ENCODE peak calls at places on chromosomes 7 and 10, in five cellular contexts. E, Y, A, U and H are unnamed samples.

GRCh38 chr10:33279791-33280190 is 54.7 kb downstream of the NRP1 start:
- DNase-seq in E (no peak), Y (no peak), A (no peak), U (no peak), H (no peak)

GRCh38 chr7:83976302-83976701 is 218.3 kb downstream of the SEMA3A start:
- DNase-seq in E (peak; percentile 4), Y (no peak), A (no peak), U (no peak), H (no peak)

GRCh38 chr7:69757990-69758430 is 159.7 kb downstream of the AUTS2 start:
- DNase-seq in E (no peak), Y (no peak), A (no peak), U (no peak), H (no peak)

GRCh38 chr10:44650576-44651394 is 260.4 kb upstream of the TMEM72 start:
- DNase-seq in E (no peak), Y (peak; percentile 10), A (no peak), U (no peak), H (no peak)

GRCh38 chr10:114499630-114500190 is 95.4 kb upstream of the AFAP1L2 start:
- DNase-seq in E (no peak), Y (no peak), A (no peak), U (no peak), H (no peak)

GRCh38 chr7:133704436-133704835 is 422.7 kb upstream of the LRGUK start:
- DNase-seq in E (no peak), Y (no peak), A (no peak), U (no peak), H (no peak)

GRCh38 chr10:114024876-114025609 is 18.6 kb upstream of the ADRB1 start:
- DNase-seq in E (no peak), Y (peak; percentile 12), A (no peak), U (no peak), H (no peak)

GRCh38 chr7:140640727-140641531 is at the start of gene DENND2A:
- DNase-seq in E (peak; percentile 87), Y (peak; percentile 84), A (peak; percentile 86), U (peak; percentile 75), H (peak; percentile 61)

GRCh38 chr7:122438001-122438400 is 133.5 kb upstream of the FEZF1 start:
- DNase-seq in E (no peak), Y (no peak), A (no peak), U (no peak), H (no peak)

GRCh38 chr10:117201826-117202225 is 4.5 kb downstream of the KCNK18 start:
- DNase-seq in E (no peak), Y (no peak), A (no peak), U (no peak), H (no peak)

GRCh38 chr7:137957887-137958286 is 44.0 kb downstream of the CREB3L2 start:
- DNase-seq in E (peak; percentile 73), Y (peak; percentile 60), A (no peak), U (no peak), H (no peak)

GRCh38 chr7:593324-594115 is 73.9 kb upstream of the PDGFA start:
- DNase-seq in E (peak; percentile 33), Y (peak; percentile 47), A (no peak), U (no peak), H (no peak)

GRCh38 chr7:71491331-71491730 is 359.4 kb downstream of the GALNT17 start:
- DNase-seq in E (no peak), Y (no peak), A (no peak), U (no peak), H (no peak)

GRCh38 chr7:48154792-48155413 is 16.4 kb upstream of the ABCA13 start:
- DNase-seq in E (no peak), Y (no peak), A (no peak), U (no peak), H (no peak)

GRCh38 chr7:106730021-106730420 is 69.1 kb upstream of the CCDC71L start:
- DNase-seq in E (no peak), Y (no peak), A (no peak), U (no peak), H (no peak)

GRCh38 chr10:63504145-63504881 is 16.9 kb upstream of the REEP3 start:
- DNase-seq in E (no peak), Y (no peak), A (no peak), U (no peak), H (no peak)

GRCh38 chr7:149670288-149670687 is 103.1 kb downstream of the ZNF467 start:
- DNase-seq in E (peak; percentile 61), Y (peak; percentile 52), A (no peak), U (no peak), H (no peak)

GRCh38 chr10:101367569-101368453 is 13.8 kb downstream of the BTRC start:
- DNase-seq in E (no peak), Y (no peak), A (no peak), U (no peak), H (no peak)

GRCh38 chr10:32982293-32982709 is 24.3 kb upstream of the ITGB1 start:
- DNase-seq in E (no peak), Y (no peak), A (no peak), U (no peak), H (no peak)

GRCh38 chr7:130492519-130493274 is 812 bp downstream of the MEST start:
- DNase-seq in E (no peak), Y (no peak), A (no peak), U (no peak), H (no peak)

GRCh38 chr10:105063796-105064195 is 422.7 kb downstream of the SORCS3 start:
- DNase-seq in E (no peak), Y (no peak), A (peak; percentile 71), U (no peak), H (no peak)

GRCh38 chr7:102426268-102427031 is 6.9 kb upstream of the ORAI2 start:
- DNase-seq in E (peak; percentile 33), Y (no peak), A (no peak), U (peak; percentile 74), H (peak; percentile 71)

GRCh38 chr10:84842593-84842992 is 514.2 kb downstream of the CCSER2 start:
- DNase-seq in E (peak; percentile 28), Y (peak; percentile 16), A (no peak), U (no peak), H (no peak)

GRCh38 chr7:47795631-47796030 is 152.6 kb downstream of the PKD1L1 start:
- DNase-seq in E (no peak), Y (no peak), A (no peak), U (no peak), H (no peak)

GRCh38 chr7:144546795-144547194 is 143.3 kb upstream of the NOBOX start:
- DNase-seq in E (no peak), Y (no peak), A (no peak), U (no peak), H (no peak)

GRCh38 chr7:22726849-22727792 is at the start of gene IL6:
- DNase-seq in E (peak; percentile 84), Y (peak; percentile 87), A (peak; percentile 69), U (peak; percentile 88), H (peak; percentile 83)

GRCh38 chr7:22731781-22732180 is 4.8 kb downstream of the IL6 start:
- DNase-seq in E (no peak), Y (no peak), A (no peak), U (no peak), H (no peak)

GRCh38 chr7:22728416-22729029 is 1.5 kb downstream of the IL6 start:
- DNase-seq in E (no peak), Y (no peak), A (no peak), U (no peak), H (no peak)

GRCh38 chr7:22730921-22731654 is 4.1 kb downstream of the IL6 start:
- DNase-seq in E (no peak), Y (no peak), A (no peak), U (no peak), H (no peak)

DNA sequence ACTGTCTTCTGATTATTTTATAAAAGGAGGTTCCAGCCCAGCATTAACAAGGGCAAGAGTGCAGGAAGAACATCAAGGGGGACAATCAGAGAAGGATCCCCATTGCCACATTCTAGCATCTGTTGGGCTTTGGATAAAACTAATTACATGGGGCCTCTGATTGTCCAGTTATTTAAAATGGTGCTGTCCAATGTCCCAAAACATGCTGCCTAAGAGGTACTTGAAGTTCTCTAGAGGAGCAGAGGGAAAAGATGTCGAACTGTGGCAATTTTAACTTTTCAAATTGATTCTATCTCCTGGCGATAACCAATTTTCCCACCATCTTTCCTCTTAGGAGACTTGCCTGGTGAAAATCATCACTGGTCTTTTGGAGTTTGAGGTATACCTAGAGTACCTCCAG is 2.2 kb downstream of the IL6 start:
- DNase-seq in E (no peak), Y (no peak), A (no peak), U (no peak), H (no peak)
- H3K4me3 ChIP-seq in E (no peak overlapping the region), Y (no peak overlapping the region), A (no peak overlapping the region), U (no peak overlapping the region), H (peak overlapping the region; percentile 56)

GRCh38 chr7:143396625-143397556 is 11.8 kb downstream of the EPHA1 start:
- DNase-seq in E (no peak), Y (no peak), A (no peak), U (peak; percentile 70), H (peak; percentile 63)
- H3K4me1 ChIP-seq in E (peaks cover 41% of the 10 kb centered on the region), Y (peaks cover 32% of the 10 kb centered on the region), A (no peaks in the 10 kb centered on the region), U (peaks cover 32% of the 10 kb centered on the region), H (peaks cover 41% of the 10 kb centered on the region)

DNA sequence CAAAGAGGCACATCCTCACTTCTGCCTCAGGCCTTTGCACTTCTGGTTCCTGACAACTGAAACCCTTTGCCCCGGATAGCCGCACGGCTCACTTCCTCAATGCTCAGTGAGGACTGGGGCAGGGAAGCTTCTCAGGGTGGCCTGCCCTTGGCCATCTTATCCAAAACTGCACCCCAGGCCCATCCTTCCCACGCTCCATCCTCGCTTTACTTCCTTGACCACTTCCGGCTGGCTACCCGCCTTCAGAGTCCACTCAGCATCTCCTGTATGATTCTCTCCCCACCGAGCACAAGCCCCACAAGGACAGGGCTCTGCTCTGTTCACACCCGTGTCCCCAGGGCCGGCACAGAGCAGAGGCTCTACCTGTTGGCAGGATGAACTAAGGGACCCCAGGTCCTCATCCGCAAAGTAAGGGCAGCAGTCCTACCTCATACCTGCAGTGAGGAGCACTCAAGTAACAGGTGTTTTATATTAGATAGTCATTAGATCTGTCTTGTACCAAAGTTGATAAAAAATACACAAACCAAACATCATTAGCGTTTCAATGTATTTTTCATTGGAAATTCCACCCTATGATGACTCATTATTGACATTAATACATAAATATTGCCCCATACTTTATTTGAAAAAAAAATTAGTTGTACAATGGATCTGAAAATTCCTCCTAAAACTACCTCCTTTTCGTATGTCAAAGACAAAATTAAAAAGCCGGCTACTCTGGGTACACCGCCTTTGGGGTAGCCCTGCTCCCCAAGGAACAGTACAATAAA is 35.0 kb downstream of the GNA12 start:
- DNase-seq in E (no peak), Y (no peak), A (no peak), U (peak; percentile 74), H (peak; percentile 63)
- H3K4me3 ChIP-seq in E (no peak overlapping the region), Y (no peak overlapping the region), A (no peak overlapping the region), U (no peak overlapping the region), H (no peak overlapping the region)

GRCh38 chr10:124097883-124098282 is 4.5 kb upstream of the CHST15 start:
- DNase-seq in E (no peak), Y (no peak), A (no peak), U (no peak), H (no peak)
- H3K4me1 ChIP-seq in E (peaks cover 14% of the 10 kb centered on the region), Y (peaks cover 14% of the 10 kb centered on the region), A (peaks cover 5% of the 10 kb centered on the region), U (peaks cover 10% of the 10 kb centered on the region), H (peaks cover 20% of the 10 kb centered on the region)

GRCh38 chr10:59252491-59252890 is 76.0 kb downstream of the PHYHIPL start:
- DNase-seq in E (no peak), Y (no peak), A (no peak), U (no peak), H (no peak)
- H3K4me3 ChIP-seq in E (no peak overlapping the region), Y (no peak overlapping the region), A (no peak overlapping the region), U (no peak overlapping the region), H (no peak overlapping the region)